ENCODE peak calls at places on chromosomes 13 and 19, in five cellular contexts. F is lower leg skin, O is fibroblast of mammary gland, K is fibroblast of pulmonary artery, G is GM23338. U is an unnamed sample.

GRCh38 chr19:31340059-31341025 is 8.9 kb downstream of the TSHZ3 start:
- DNase-seq in F (no peak), O (peak; percentile 94), K (peak; percentile 40), G (peak; percentile 38), U (peak; percentile 78)

GRCh38 chr13:84651288-84651687 is 769.0 kb upstream of the SLITRK1 start:
- DNase-seq in F (no peak), O (peak; percentile 94), K (peak; percentile 85), G (no peak), U (peak; percentile 76)

GRCh38 chr13:77470986-77471385 is 64.5 kb upstream of the SCEL start:
- DNase-seq in F (no peak), O (no peak), K (no peak), G (no peak), U (no peak)

GRCh38 chr19:2543463-2544442 is 67.8 kb downstream of the GADD45B start:
- DNase-seq in F (peak; percentile 98), O (peak; percentile 98), K (peak; percentile 99), G (peak; percentile 97), U (peak; percentile 99)

GRCh38 chr19:44356383-44357111 is at the start of gene ZNF112:
- DNase-seq in F (peak; percentile 94), O (peak; percentile 91), K (peak; percentile 93), G (peak; percentile 98), U (peak; percentile 91)

GRCh38 chr13:102286326-102286725 is 115.5 kb downstream of the FGF14 start:
- DNase-seq in F (no peak), O (peak; percentile 99), K (peak; percentile 65), G (no peak), U (peak; percentile 84)

GRCh38 chr13:109784590-109785140 is 1.7 kb downstream of the IRS2 start:
- DNase-seq in F (peak; percentile 93), O (peak; percentile 59), K (peak; percentile 77), G (peak; percentile 79), U (peak; percentile 76)

GRCh38 chr13:101474419-101474957 is 22.0 kb downstream of the ITGBL1 start:
- DNase-seq in F (no peak), O (peak; percentile 90), K (peak; percentile 84), G (peak; percentile 79), U (peak; percentile 96)

GRCh38 chr13:95787356-95788099 is 110.6 kb downstream of the DNAJC3 start:
- DNase-seq in F (no peak), O (peak; percentile 70), K (no peak), G (no peak), U (no peak)

GRCh38 chr19:45827459-45828093 is 12.5 kb upstream of the RSPH6A start:
- DNase-seq in F (no peak), O (no peak), K (no peak), G (peak; percentile 36), U (no peak)

GRCh38 chr19:12606796-12607195 is 3.8 kb downstream of the ZNF490 start:
- DNase-seq in F (no peak), O (no peak), K (no peak), G (no peak), U (no peak)

GRCh38 chr13:106083620-106084350 is 451.7 kb downstream of the EFNB2 start:
- DNase-seq in F (no peak), O (peak; percentile 73), K (peak; percentile 66), G (peak; percentile 79), U (peak; percentile 61)

GRCh38 chr19:34275705-34276104 is 21.4 kb downstream of the GARRE1 start:
- DNase-seq in F (no peak), O (no peak), K (no peak), G (no peak), U (no peak)

GRCh38 chr13:110338441-110339101 is 31.5 kb downstream of the COL4A2 start:
- DNase-seq in F (peak; percentile 82), O (peak; percentile 47), K (peak; percentile 92), G (no peak), U (peak; percentile 91)

GRCh38 chr13:74919914-74920313 is 562.1 kb downstream of the TBC1D4 start:
- DNase-seq in F (no peak), O (no peak), K (no peak), G (no peak), U (no peak)

GRCh38 chr19:10399878-10400277 is 3.5 kb downstream of the CDC37 start:
- DNase-seq in F (no peak), O (no peak), K (no peak), G (no peak), U (no peak)

GRCh38 chr13:87122551-87122950 is 548.6 kb upstream of the SLITRK5 start:
- DNase-seq in F (no peak), O (peak; percentile 56), K (peak; percentile 8), G (no peak), U (peak; percentile 60)

GRCh38 chr19:931860-932646 is 6.2 kb downstream of the ARID3A start:
- DNase-seq in F (no peak), O (no peak), K (no peak), G (no peak), U (no peak)

GRCh38 chr19:51020988-51021651 is 1.6 kb upstream of the KLK10 start:
- DNase-seq in F (no peak), O (peak; percentile 58), K (peak; percentile 69), G (peak; percentile 79), U (peak; percentile 25)

GRCh38 chr13:102260256-102260655 is 141.6 kb downstream of the FGF14 start:
- DNase-seq in F (no peak), O (no peak), K (no peak), G (peak; percentile 14), U (no peak)

GRCh38 chr13:27968316-27969072 is 621 bp downstream of the CDX2 start:
- DNase-seq in F (peak; percentile 59), O (no peak), K (no peak), G (peak; percentile 72), U (no peak)

GRCh38 chr13:95874286-95874685 is 178.9 kb downstream of the UGGT2 start:
- DNase-seq in F (no peak), O (no peak), K (no peak), G (no peak), U (no peak)

GRCh38 chr13:47858678-47859050 is 142.4 kb downstream of the SUCLA2 start:
- DNase-seq in F (no peak), O (peak; percentile 88), K (peak; percentile 78), G (no peak), U (peak; percentile 57)

GRCh38 chr19:10368101-10368803 is 12.1 kb downstream of the TYK2 start:
- DNase-seq in F (no peak), O (no peak), K (no peak), G (peak; percentile 36), U (no peak)

GRCh38 chr13:73288596-73288995 is 229.8 kb downstream of the KLF5 start:
- DNase-seq in F (no peak), O (no peak), K (no peak), G (no peak), U (no peak)

GRCh38 chr13:84500016-84500415 is 617.7 kb upstream of the SLITRK1 start:
- DNase-seq in F (no peak), O (peak; percentile 2), K (peak; percentile 9), G (no peak), U (no peak)

GRCh38 chr19:18311495-18311894 is 11.4 kb downstream of the LSM4 start:
- DNase-seq in F (no peak), O (no peak), K (no peak), G (no peak), U (no peak)

DNA sequence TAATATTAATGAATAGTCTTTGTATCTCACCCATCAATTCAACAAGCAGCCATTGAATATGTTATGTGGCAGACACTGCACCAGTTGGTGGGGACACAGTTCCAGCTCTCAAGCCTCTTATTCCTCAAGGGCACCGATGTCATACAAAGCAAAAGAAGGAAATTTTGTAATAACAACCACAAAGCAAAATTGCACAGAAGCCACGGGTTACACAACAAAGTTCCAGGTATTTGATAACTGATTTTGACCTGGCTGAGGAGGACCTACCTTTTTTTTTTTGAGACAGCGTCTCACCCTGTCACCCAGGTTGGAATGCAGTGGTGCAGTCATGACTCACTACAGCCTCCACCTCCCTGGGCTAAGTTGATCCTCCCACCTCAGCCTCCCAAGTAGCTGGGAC is 266.7 kb downstream of the FOXO1 start:
- DNase-seq in F (no peak), O (no peak), K (no peak), G (no peak), U (no peak)
- TF ChIP-seq CTCF in F (no peak), O (no peak), K (no peak), G (no peak), U (no peak)

GRCh38 chr13:43373400-43373799 is 350.0 kb downstream of the DNAJC15 start:
- DNase-seq in F (no peak), O (no peak), K (no peak), G (no peak), U (no peak)

GRCh38 chr13:43377149-43377548 is 353.8 kb downstream of the DNAJC15 start:
- DNase-seq in F (no peak), O (peak; percentile 67), K (peak; percentile 55), G (no peak), U (no peak)

GRCh38 chr13:43377955-43378354 is 354.6 kb downstream of the DNAJC15 start:
- DNase-seq in F (no peak), O (peak; percentile 70), K (peak; percentile 72), G (no peak), U (peak; percentile 51)

GRCh38 chr13:43376596-43376995 is 353.2 kb downstream of the DNAJC15 start:
- DNase-seq in F (no peak), O (no peak), K (no peak), G (no peak), U (no peak)

DNA sequence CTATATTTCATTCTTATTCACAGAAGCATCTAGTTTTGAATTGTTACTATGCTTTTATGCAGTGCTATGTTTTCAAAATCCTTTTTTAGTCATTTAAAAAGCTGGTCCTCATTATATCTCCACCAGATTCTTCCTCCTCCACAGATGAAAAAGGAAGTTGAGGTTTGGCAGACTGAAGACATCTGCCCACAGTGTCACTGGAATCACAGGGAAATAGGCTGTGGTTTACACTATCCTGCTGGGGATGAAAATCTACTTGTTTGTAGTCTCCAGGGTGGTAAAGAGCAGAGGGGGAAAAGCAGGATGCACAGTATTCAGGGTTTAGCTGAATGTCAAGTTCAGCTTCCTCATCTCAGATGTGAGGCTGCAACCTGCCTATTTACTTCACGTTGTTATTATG is 351.2 kb downstream of the DNAJC15 start:
- DNase-seq in F (no peak), O (peak; percentile 84), K (peak; percentile 66), G (no peak), U (peak; percentile 86)
- H3K4me3 ChIP-seq in F (no peak overlapping the region), O (no peak overlapping the region), K (no peak overlapping the region), G (no peak overlapping the region), U (no peak overlapping the region)

DNA sequence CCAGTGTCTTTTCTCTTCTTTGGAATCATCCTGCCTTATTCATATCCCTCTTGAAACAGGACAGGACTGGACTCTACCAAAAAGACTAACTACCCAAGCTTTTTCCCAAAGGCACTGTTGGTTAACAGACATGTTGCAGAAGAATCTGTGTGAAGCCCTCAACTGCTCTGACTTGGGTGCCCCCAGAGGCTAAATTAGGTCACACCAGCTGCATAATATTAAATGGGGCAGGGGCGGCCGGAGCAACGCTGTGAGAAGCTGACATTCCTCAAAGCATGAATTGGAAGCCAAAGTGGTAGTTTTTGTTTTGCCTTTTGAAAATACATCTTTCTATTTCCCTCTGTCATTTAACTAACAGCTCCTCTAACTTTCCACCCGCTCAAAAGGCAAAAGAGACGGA is 185.9 kb downstream of the LHFPL6 start:
- DNase-seq in F (no peak), O (no peak), K (peak; percentile 34), G (peak; percentile 77), U (peak; percentile 15)
- TF ChIP-seq CTCF in F (no peak), O (peak; percentile 31), K (peak; percentile 37), G (peak; percentile 53), U (peak; percentile 15)

GRCh38 chr13:30720470-30720869 is 14.9 kb upstream of the ALOX5AP start:
- DNase-seq in F (no peak), O (no peak), K (no peak), G (no peak), U (no peak)
- H3K4me3 ChIP-seq in F (no peak overlapping the region), O (no peak overlapping the region), K (no peak overlapping the region), G (no peak overlapping the region), U (no peak overlapping the region)